ENCODE peak calls at places on chromosome 3, in five cellular contexts. G is left ventricle myocardium inferior, V is SK-N-SH, C is psoas muscle, R is suprapubic skin. W is an unnamed sample.

GRCh38 chr3:16290827-16291196 is 25.8 kb downstream of the OXNAD1 start:
- DNase-seq in V (no peak), R (no peak), C (no peak), G (no peak), W (no peak)

GRCh38 chr3:168047190-168047795 is 48.4 kb downstream of the GOLIM4 start:
- DNase-seq in C (no peak), G (no peak), V (peak), R (no peak), W (no peak)

GRCh38 chr3:127786358-127787070 is 35.8 kb downstream of the MGLL start:
- DNase-seq in V (peak), G (peak), R (peak), C (peak), W (no peak)

GRCh38 chr3:30286811-30287210 is 319.6 kb upstream of the TGFBR2 start:
- DNase-seq in R (no peak), G (no peak), V (no peak), C (no peak), W (no peak)

GRCh38 chr3:37812497-37812896 is 49.2 kb upstream of the CTDSPL start:
- DNase-seq in R (no peak), V (no peak), C (no peak), G (peak), W (no peak)

GRCh38 chr3:125141596-125142417 is 70.7 kb downstream of the SLC12A8 start:
- DNase-seq in G (peak), C (peak), R (no peak), V (peak), W (peak)

GRCh38 chr3:28316226-28316625 is 32.3 kb upstream of the ZCWPW2 start:
- DNase-seq in V (no peak), R (no peak), C (no peak), G (no peak), W (no peak)

GRCh38 chr3:124520970-124521369 is 209.3 kb upstream of the UMPS start:
- DNase-seq in V (no peak), R (no peak), G (no peak), C (no peak), W (no peak)

GRCh38 chr3:64188810-64189560 is 36.3 kb downstream of the PRICKLE2 start:
- DNase-seq in V (no peak), G (no peak), R (peak), C (no peak), W (no peak)

GRCh38 chr3:87855626-87856025 is 203.2 kb downstream of the CGGBP1 start:
- DNase-seq in V (no peak), C (no peak), G (no peak), R (no peak), W (no peak)

GRCh38 chr3:112466041-112466440 is 33.2 kb downstream of the BTLA start:
- DNase-seq in R (no peak), V (no peak), G (no peak), C (no peak), W (no peak)

GRCh38 chr3:39668420-39668819 is 141.0 kb upstream of the MYRIP start:
- DNase-seq in C (no peak), V (peak), R (no peak), G (no peak), W (no peak)

GRCh38 chr3:128554100-128554464 is 61.1 kb upstream of the GATA2 start:
- DNase-seq in R (no peak), G (no peak), V (no peak), C (no peak), W (no peak)

GRCh38 chr3:64410226-64410625 is 185.0 kb upstream of the PRICKLE2 start:
- DNase-seq in G (no peak), C (no peak), V (no peak), R (no peak), W (no peak)

DNA sequence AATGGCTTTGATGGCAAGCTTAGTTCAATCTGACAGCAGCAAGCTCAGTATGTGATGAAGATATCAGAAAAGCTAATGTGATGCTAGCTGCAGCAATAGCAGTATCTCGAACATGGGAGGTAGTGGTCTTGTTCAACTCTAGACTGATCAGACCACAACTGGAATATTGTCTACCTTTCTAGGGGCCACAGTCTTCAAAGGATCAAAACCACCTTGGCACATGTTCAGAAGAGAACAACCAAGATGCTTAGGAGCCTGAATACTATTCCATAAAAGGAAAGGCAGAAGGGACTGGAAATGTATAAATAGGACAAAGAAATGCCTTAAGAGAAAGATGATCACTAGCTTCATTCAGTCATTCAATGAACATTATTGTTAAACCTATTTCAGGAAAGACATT is 2.3 kb downstream of the C3orf70 start:
- DNase-seq in G (no peak), V (no peak), R (no peak), C (no peak), W (no peak)
- H3K4me3 ChIP-seq in G (peak), V (no peak), R (no peak), C (no peak), W (no peak)

DNA sequence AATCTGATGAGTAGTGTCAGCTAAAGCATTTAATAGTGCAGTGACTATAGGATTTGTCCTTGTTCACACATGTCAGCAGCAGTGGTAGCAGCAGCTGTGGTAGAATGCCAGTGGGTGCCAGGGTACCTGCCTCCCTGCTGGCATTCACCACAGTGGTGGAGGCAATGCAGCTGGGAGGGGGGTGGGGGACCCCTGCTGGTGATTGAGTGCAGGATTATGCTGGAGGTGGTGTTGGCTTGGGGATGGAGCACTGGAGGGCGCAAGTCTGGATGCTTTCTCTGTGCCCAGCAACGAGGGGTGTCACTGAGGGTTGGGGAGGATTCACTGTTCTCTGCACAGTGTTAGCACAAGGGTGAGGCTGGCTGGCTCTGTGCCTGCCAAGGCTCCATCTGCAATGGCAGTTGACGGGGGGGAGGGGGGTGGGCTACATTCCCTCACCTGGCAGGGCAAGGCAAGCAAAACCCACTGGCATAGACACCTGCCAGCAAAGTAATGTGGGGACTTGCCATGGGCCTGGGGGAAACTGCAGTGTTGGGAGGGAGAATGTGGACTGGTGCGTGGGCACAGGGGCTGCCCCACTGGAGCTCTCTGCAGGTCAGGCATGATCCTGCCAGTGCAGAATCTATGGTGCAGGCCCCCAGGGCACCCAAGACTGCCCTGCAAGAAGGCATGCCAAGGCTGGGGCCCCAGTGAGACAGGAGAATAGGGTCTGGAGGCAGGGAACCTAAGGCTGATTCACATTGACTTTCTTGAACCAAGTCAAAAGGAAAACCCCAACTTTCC is 64.3 kb downstream of the MINDY4B start:
- DNase-seq in R (no peak), G (no peak), V (no peak), C (no peak), W (no peak)
- TF ChIP-seq CTCF in R (no peak), G (no peak), V (no peak), C (no peak), W (no peak)

DNA sequence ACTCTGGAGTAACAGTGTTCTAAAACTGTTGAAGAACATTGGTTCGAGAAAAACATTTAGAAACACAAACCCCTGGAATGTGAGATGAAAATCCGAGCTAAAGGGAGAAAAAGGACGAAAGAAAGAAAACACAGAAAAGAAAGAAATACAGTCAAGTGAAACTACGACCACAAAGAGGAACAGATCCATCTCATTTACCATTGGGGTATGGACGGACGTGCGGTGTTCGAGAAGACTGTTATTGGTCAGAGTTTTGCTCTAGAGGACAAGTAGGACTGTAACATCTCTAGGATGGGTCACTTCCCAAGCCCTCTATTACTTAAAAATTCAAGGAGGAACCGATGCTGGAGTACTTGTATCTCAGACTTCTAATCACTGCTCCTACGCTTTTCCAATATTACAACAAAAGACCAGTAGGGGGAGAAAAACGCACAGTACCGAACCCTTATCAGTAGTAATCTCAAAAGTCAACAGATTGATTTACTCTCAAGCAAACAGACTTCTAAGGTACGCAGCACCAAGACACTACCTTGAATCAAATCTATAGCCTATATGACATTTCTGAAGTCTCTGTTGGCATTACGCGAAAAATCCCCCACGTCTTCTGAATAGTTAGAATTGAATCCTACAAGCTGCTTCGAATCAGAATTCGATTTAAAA is 1.1 kb upstream of the PIK3CA start:
- DNase-seq in V (peak), R (no peak), G (no peak), C (no peak), W (peak)
- H3K27ac ChIP-seq in V (peak), R (peak), G (peak), C (peak), W (peak)

DNA sequence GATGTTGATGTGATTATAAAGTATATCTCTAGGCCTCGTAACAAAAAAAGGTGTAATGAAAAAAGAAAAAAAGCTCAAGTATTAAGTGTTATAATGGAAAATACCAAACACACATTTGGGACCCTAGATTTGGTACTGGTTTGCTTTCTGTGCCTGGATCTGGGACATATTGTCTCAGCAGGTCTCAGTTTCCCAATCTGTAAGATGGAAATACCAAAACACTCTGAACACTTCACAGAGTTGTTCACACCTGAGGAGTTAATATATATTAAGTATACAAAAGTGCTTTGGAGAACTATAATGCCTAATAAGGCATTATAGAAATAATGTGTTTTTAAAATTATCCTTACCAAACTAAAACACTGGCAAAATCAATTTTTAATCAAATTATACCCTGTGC is 60.0 kb downstream of the CLASP2 start:
- DNase-seq in R (no peak), C (no peak), V (no peak), G (no peak), W (no peak)
- H3K4me3 ChIP-seq in R (peak), C (peak), V (peak), G (peak), W (peak)

GRCh38 chr3:58246148-58247051 is 8.8 kb downstream of the ABHD6 start:
- DNase-seq in V (no peak), R (no peak), C (no peak), G (no peak), W (no peak)

GRCh38 chr3:58249358-58250092 is 11.9 kb downstream of the ABHD6 start:
- DNase-seq in V (no peak), G (no peak), C (no peak), R (no peak), W (no peak)

GRCh38 chr3:58251653-58252052 is 14.1 kb downstream of the ABHD6 start:
- DNase-seq in C (no peak), G (no peak), R (no peak), V (no peak), W (no peak)

GRCh38 chr3:58254144-58254543 is 16.6 kb downstream of the ABHD6 start:
- DNase-seq in G (no peak), C (no peak), R (no peak), V (no peak), W (no peak)

GRCh38 chr3:58250093-58250707 is 12.6 kb downstream of the ABHD6 start:
- DNase-seq in R (no peak), V (no peak), G (no peak), C (no peak), W (no peak)
- TF ChIP-seq CTCF in R (no peak), V (no peak), G (no peak), C (no peak), W (no peak)

DNA sequence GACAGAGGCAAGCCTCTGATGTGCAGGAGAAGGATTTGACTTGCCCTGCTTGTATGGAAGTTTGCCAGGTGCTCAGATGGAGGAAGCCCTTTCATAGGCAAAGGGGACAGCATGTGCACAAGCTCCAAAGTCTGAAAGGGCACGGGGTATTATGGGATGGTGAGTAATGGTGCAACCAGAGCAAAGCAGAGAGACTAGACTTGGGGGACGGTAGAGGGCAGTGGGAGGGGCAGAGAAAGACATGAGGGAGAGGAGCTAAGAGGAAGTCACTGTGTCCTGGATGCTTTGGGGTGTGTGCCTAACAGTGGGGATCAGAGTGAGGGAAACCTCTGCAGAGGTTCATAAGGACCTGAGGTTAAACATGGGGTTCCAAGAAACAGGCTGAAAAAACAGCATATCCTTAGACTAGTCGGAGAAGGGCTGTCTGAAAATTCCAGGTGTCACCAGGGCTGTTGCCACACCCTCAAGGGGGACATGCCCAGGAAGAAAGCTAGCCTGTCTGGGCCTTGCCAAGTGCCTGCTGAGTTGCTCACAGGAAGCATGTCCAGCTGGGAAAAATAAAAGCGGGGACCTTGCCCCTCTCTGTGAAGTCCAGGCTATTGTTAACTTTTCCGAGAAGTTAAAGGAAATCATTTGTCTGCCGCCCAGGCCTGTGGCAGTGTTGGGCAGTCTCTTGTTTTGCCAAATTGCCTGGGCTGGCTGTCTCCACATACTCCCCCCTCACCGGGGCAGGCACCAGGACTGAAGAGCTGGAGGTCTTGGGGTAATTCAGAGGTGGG is 47.1 kb downstream of the HRH1 start:
- DNase-seq in G (no peak), V (no peak), C (no peak), R (no peak), W (no peak)
- H3K27ac ChIP-seq in G (peak), V (peak), C (no peak), R (peak), W (no peak)

GRCh38 chr3:49104052-49104426 is 518 bp downstream of the QARS1 start:
- DNase-seq in R (no peak), G (no peak), V (no peak), C (no peak), W (no peak)
- H3K4me3 ChIP-seq in R (peak), G (peak), V (peak), C (peak), W (peak)

DNA sequence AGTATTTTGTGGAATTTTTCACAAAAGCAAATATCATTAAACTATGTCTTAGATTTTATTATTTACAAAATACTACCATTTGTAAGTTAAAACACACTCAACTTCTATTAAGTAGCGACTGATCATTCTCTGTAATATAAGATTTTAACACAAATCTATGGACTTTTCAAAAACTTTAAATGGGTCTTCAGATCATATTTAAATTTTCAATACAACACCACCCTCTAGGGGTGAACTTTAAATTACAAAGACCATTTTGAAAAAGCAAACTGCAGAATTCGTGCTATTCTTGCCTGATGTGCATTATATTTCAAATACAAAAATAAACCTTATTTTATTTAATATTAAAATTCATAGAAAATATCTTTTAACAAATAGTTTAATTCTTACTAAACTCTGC is 8.2 kb upstream of the VGLL4 start:
- DNase-seq in C (no peak), R (no peak), G (no peak), V (peak), W (no peak)
- TF ChIP-seq CTCF in C (peak), R (peak), G (peak), V (peak), W (peak)

GRCh38 chr3:149553781-149554451 is 79.4 kb downstream of the TM4SF4 start:
- DNase-seq in G (peak), C (no peak), R (no peak), V (peak), W (no peak)
- H3K27ac ChIP-seq in G (peak), C (peak), R (peak), V (peak), W (no peak)

GRCh38 chr3:172153335-172153861 is 114.0 kb downstream of the FNDC3B start:
- DNase-seq in R (peak), C (peak), G (peak), V (no peak), W (peak)
- H3K4me3 ChIP-seq in R (no peak), C (peak), G (peak), V (peak), W (no peak)